ENCODE peak calls at places on chromosomes 2 and 18, in four cellular contexts. One of them, this sample, is unnamed.

GRCh38 chr18:8750954-8751415 is 45.6 kb downstream of the MTCL1 start:
- DNase-seq in K562: no peak
- DNase-seq in H1: no peak
- DNase-seq in GM12878: no peak
- DNase-seq in this sample: peak

GRCh38 chr2:46187112-46187618 is 110.0 kb upstream of the EPAS1 start:
- DNase-seq in K562: no peak
- DNase-seq in H1: no peak
- DNase-seq in GM12878: peak
- DNase-seq in this sample: no peak

GRCh38 chr2:239666855-239667376 is 266.1 kb upstream of the HDAC4 start:
- DNase-seq in K562: no peak
- DNase-seq in H1: no peak
- DNase-seq in GM12878: no peak
- DNase-seq in this sample: peak

GRCh38 chr18:69982417-69982816 is 34.7 kb upstream of the CD226 start:
- DNase-seq in K562: no peak
- DNase-seq in H1: no peak
- DNase-seq in GM12878: no peak
- DNase-seq in this sample: no peak

GRCh38 chr2:97970300-97971060 is 25.3 kb downstream of the TMEM131 start:
- DNase-seq in K562: no peak
- DNase-seq in H1: no peak
- DNase-seq in GM12878: no peak
- DNase-seq in this sample: no peak

GRCh38 chr18:35816003-35816402 is 156.5 kb upstream of the RMP24 start:
- DNase-seq in K562: no peak
- DNase-seq in H1: no peak
- DNase-seq in GM12878: no peak
- DNase-seq in this sample: no peak

GRCh38 chr2:69387770-69388481 is 899 bp upstream of the GFPT1 start:
- DNase-seq in K562: no peak
- DNase-seq in H1: no peak
- DNase-seq in GM12878: no peak
- DNase-seq in this sample: peak

GRCh38 chr2:168002021-168002553 is 245.3 kb downstream of the STK39 start:
- DNase-seq in K562: no peak
- DNase-seq in H1: no peak
- DNase-seq in GM12878: peak
- DNase-seq in this sample: no peak

GRCh38 chr18:48790226-48790863 is 160.4 kb downstream of the SMAD7 start:
- DNase-seq in K562: no peak
- DNase-seq in H1: no peak
- DNase-seq in GM12878: no peak
- DNase-seq in this sample: no peak

GRCh38 chr18:47323158-47323557 is 71.7 kb upstream of the SKOR2 start:
- DNase-seq in K562: no peak
- DNase-seq in H1: no peak
- DNase-seq in GM12878: no peak
- DNase-seq in this sample: no peak

GRCh38 chr2:3956344-3956743 is 253.0 kb downstream of the DCDC2C start:
- DNase-seq in K562: no peak
- DNase-seq in H1: no peak
- DNase-seq in GM12878: no peak
- DNase-seq in this sample: peak

GRCh38 chr2:130847776-130848517 is 11.2 kb downstream of the ARHGEF4 start:
- DNase-seq in K562: no peak
- DNase-seq in H1: no peak
- DNase-seq in GM12878: no peak
- DNase-seq in this sample: no peak

GRCh38 chr2:45570671-45571334 is 40.3 kb downstream of the SRBD1 start:
- DNase-seq in K562: no peak
- DNase-seq in H1: no peak
- DNase-seq in GM12878: no peak
- DNase-seq in this sample: no peak

GRCh38 chr2:151727593-151728552 is 6.4 kb downstream of the NEB start:
- DNase-seq in K562: no peak
- DNase-seq in H1: no peak
- DNase-seq in GM12878: no peak
- DNase-seq in this sample: no peak

DNA sequence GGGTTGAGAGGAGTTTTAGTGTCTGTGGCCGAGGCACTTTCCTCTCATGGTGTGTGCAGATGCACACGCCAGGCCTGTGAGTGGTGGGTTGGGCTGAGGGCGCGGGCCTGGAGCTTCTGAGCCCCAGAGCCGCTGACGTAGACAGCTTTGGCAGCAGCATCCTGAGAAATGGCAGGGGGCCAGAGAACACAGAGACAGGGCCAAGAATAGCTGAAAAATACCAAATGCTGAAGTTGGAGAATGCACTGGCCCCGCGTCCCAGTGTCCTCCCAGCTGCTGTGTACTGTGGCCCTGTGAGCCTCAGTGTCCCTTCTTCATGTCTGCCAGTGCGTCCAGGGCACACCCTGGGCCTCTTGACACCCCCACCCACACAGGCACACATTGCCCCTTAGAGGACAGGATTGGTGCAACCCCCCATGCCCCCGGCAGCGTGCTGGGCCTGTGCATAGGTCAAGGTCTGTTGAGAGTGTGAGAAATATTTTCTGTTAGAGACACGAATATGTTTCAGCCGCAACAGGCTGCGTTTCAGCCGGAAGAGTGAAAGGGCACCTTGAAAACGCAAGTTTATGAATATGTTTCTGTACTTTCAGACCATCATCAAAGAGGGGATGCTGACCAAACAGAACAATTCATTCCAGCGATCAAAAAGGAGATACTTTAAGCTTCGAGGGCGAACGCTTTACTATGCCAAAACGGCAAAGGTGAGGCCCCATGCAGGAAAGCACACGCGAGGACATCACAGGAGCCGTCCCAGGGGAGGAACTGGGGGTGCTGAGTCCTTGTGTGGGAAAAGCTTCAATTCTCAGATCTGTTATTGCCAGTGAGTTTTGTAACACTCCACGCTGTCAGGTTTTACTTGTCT is 33.6 kb downstream of the DGKD start:
- DNase-seq in K562: no peak
- DNase-seq in H1: peak
- DNase-seq in GM12878: no peak
- DNase-seq in this sample: peak
- TF ChIP-seq NRF1 in K562: no peak
- TF ChIP-seq NRF1 in H1: no peak
- TF ChIP-seq NRF1 in GM12878: no peak
- TF ChIP-seq NRF1 in this sample: no peak

GRCh38 chr18:77316641-77317040 is 67.0 kb downstream of the GALR1 start:
- DNase-seq in K562: no peak
- DNase-seq in H1: no peak
- DNase-seq in GM12878: no peak
- DNase-seq in this sample: no peak

GRCh38 chr18:77323640-77324370 is 74.2 kb downstream of the GALR1 start:
- DNase-seq in K562: no peak
- DNase-seq in H1: no peak
- DNase-seq in GM12878: no peak
- DNase-seq in this sample: no peak

GRCh38 chr18:77320960-77321559 is 71.4 kb downstream of the GALR1 start:
- DNase-seq in K562: no peak
- DNase-seq in H1: no peak
- DNase-seq in GM12878: no peak
- DNase-seq in this sample: no peak

GRCh38 chr18:77321823-77322805 is 72.5 kb downstream of the GALR1 start:
- DNase-seq in K562: peak
- DNase-seq in H1: no peak
- DNase-seq in GM12878: no peak
- DNase-seq in this sample: no peak
- TF ChIP-seq USF2 in K562: peak
- TF ChIP-seq USF2 in H1: no peak
- TF ChIP-seq USF2 in GM12878: no peak
- TF ChIP-seq USF2 in this sample: no peak

GRCh38 chr2:210965472-210965871 is 409.1 kb downstream of the CPS1 start:
- DNase-seq in K562: no peak
- DNase-seq in H1: no peak
- DNase-seq in GM12878: no peak
- DNase-seq in this sample: no peak

GRCh38 chr2:210964141-210964764 is 407.9 kb downstream of the CPS1 start:
- DNase-seq in K562: no peak
- DNase-seq in H1: no peak
- DNase-seq in GM12878: no peak
- DNase-seq in this sample: no peak

GRCh38 chr2:210966330-210966729 is 409.9 kb downstream of the CPS1 start:
- DNase-seq in K562: no peak
- DNase-seq in H1: no peak
- DNase-seq in GM12878: no peak
- DNase-seq in this sample: no peak

GRCh38 chr2:210961249-210961648 is 404.9 kb downstream of the CPS1 start:
- DNase-seq in K562: no peak
- DNase-seq in H1: no peak
- DNase-seq in GM12878: no peak
- DNase-seq in this sample: no peak

GRCh38 chr2:210963386-210963785 is 407.0 kb downstream of the CPS1 start:
- DNase-seq in K562: no peak
- DNase-seq in H1: no peak
- DNase-seq in GM12878: no peak
- DNase-seq in this sample: no peak
- TF ChIP-seq EP300 in K562: no peak
- TF ChIP-seq EP300 in H1: no peak
- TF ChIP-seq EP300 in GM12878: no peak
- TF ChIP-seq EP300 in this sample: no peak

GRCh38 chr2:5932556-5933469 is 240.6 kb downstream of the SOX11 start:
- DNase-seq in K562: no peak
- DNase-seq in H1: no peak
- DNase-seq in GM12878: no peak
- DNase-seq in this sample: peak

GRCh38 chr2:5939553-5939952 is 247.4 kb downstream of the SOX11 start:
- DNase-seq in K562: no peak
- DNase-seq in H1: no peak
- DNase-seq in GM12878: no peak
- DNase-seq in this sample: no peak

GRCh38 chr2:5937865-5938565 is 245.8 kb downstream of the SOX11 start:
- DNase-seq in K562: no peak
- DNase-seq in H1: no peak
- DNase-seq in GM12878: no peak
- DNase-seq in this sample: no peak

GRCh38 chr2:5938566-5938896 is 246.3 kb downstream of the SOX11 start:
- DNase-seq in K562: no peak
- DNase-seq in H1: peak
- DNase-seq in GM12878: no peak
- DNase-seq in this sample: no peak

GRCh38 chr2:5933669-5934068 is 241.5 kb downstream of the SOX11 start:
- DNase-seq in K562: no peak
- DNase-seq in H1: no peak
- DNase-seq in GM12878: no peak
- DNase-seq in this sample: no peak
- TF ChIP-seq NRF1 in K562: no peak
- TF ChIP-seq NRF1 in H1: no peak
- TF ChIP-seq NRF1 in GM12878: no peak
- TF ChIP-seq NRF1 in this sample: no peak

DNA sequence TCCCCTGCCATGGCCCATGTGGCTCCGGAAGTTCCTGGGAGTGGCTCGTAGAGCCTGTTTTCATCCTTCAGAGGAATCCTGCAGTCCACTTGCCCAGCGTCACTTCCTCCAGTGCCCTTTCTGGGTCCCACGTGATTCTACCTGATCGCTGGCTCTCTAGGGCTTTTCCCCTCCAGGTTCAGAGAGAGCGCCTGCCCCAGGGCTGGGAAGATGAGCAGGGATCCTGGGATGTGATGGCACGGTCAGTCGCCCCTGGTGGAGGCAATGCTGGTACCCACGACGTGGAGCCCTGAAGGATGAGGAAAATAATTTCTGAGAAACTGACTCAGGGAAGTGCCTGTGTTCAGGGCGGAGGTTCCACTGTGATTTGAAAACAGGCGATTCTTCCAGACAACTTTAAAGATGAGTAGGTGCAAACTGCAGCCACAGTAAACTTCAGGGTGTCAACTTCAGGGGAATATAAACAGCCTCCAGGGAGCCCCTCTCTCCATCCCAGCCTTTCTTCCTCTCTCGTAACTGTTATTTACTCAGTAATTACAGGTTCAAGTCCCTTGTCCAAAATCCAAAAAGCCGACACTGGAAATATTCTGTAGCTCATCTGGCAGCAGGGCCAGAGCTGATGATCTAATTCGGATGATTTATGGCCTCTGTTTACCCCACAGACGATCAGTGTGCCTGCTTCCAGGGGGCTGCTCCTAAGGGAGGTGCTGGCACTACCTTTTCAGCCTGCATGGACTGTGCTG is 105.9 kb downstream of the AGAP1 start:
- DNase-seq in K562: no peak
- DNase-seq in H1: no peak
- DNase-seq in GM12878: no peak
- DNase-seq in this sample: no peak
- TF ChIP-seq USF2 in K562: no peak
- TF ChIP-seq USF2 in H1: no peak
- TF ChIP-seq USF2 in GM12878: no peak
- TF ChIP-seq USF2 in this sample: no peak

GRCh38 chr18:59070181-59070912 is 69.3 kb upstream of the SEC11C start:
- DNase-seq in K562: peak
- DNase-seq in H1: peak
- DNase-seq in GM12878: no peak
- DNase-seq in this sample: peak
- TF ChIP-seq EP300 in K562: no peak
- TF ChIP-seq EP300 in H1: peak
- TF ChIP-seq EP300 in GM12878: no peak
- TF ChIP-seq EP300 in this sample: no peak

DNA sequence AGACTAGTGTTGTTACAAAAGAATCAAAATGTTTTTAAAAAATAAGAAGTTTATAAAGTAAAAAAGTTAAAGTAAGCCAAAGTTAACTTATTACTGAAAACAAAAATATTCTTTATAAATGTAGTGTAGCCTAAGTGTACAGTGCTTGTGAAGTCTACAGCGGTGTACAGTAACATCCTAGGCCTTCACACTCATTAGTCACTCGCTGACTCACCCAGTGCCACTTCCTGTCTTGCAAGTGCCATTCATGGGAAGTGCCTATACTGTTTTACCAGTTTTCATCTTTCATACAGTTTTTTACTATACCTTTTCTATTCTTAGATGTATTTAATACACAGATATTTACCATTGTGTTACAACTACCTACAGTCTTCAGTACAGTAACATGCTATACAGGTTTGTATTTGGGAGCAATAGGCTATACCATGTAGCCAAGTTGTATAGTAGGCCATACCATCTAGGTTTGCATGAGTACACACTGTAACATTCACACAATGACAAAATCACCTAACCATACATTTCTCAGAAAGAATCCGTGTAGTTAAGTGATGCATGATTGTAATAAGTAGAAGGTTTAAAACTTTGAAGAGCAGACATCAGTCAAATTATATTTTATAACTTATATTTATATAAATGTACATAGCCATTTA is 13.4 kb downstream of the SERPINB7 start:
- DNase-seq in K562: no peak
- DNase-seq in H1: no peak
- DNase-seq in GM12878: no peak
- DNase-seq in this sample: no peak
- TF ChIP-seq NRF1 in K562: no peak
- TF ChIP-seq NRF1 in H1: no peak
- TF ChIP-seq NRF1 in GM12878: no peak
- TF ChIP-seq NRF1 in this sample: no peak

This sample was measured in SK-N-SH.